ENCODE peak calls at places on chromosome 1, in five cellular contexts. Y, M, T, U and B are unnamed samples. For H3K27me3, the result is how much of the 10 kb centered on the place peaks cover.

GRCh38 chr1:230163205-230163604 is 96.2 kb downstream of the GALNT2 start:
- DNase-seq in M (no peak), Y (peak), U (peak), T (no peak), B (peak)

GRCh38 chr1:100348549-100349144 is 3.7 kb upstream of the CDC14A start:
- DNase-seq in T (no peak), Y (no peak), U (no peak), M (no peak), B (no peak)

GRCh38 chr1:230084408-230085177 is 17.6 kb downstream of the GALNT2 start:
- DNase-seq in U (peak), Y (peak), M (no peak), T (no peak), B (peak)

GRCh38 chr1:114250683-114251572 is 97.3 kb upstream of the SYT6 start:
- DNase-seq in Y (no peak), T (no peak), M (no peak), U (no peak), B (no peak)

GRCh38 chr1:121483961-121484424 is 299.2 kb downstream of the SRGAP2C start:
- DNase-seq in T (no peak), M (no peak), Y (peak), U (peak), B (peak)

GRCh38 chr1:110227774-110228173 is 17.7 kb downstream of the KCNC4 start:
- DNase-seq in M (no peak), U (no peak), Y (no peak), T (no peak), B (no peak)

GRCh38 chr1:181219938-181220337 is 131.4 kb downstream of the IER5 start:
- DNase-seq in M (no peak), U (peak), T (no peak), Y (peak), B (no peak)

GRCh38 chr1:182839209-182840065 is at the start of gene DHX9:
- DNase-seq in T (peak), M (peak), U (peak), Y (peak), B (peak)

GRCh38 chr1:234402939-234403338 is 29.7 kb downstream of the COA6 start:
- DNase-seq in U (no peak), Y (no peak), T (no peak), M (no peak), B (no peak)

GRCh38 chr1:223153177-223154119 is 10.4 kb upstream of the TLR5 start:
- DNase-seq in M (no peak), U (peak), Y (peak), T (no peak), B (no peak)

GRCh38 chr1:235127774-235128452 is 724 bp downstream of the TOMM20 start:
- DNase-seq in U (no peak), M (no peak), T (no peak), Y (peak), B (no peak)

GRCh38 chr1:153356392-153357075 is 1.1 kb upstream of the S100A9 start:
- DNase-seq in T (peak), Y (no peak), U (no peak), M (no peak), B (no peak)
- H3K27me3 ChIP-seq in T (under half), Y (under half), U (under half), M (under half), B (under half)

DNA sequence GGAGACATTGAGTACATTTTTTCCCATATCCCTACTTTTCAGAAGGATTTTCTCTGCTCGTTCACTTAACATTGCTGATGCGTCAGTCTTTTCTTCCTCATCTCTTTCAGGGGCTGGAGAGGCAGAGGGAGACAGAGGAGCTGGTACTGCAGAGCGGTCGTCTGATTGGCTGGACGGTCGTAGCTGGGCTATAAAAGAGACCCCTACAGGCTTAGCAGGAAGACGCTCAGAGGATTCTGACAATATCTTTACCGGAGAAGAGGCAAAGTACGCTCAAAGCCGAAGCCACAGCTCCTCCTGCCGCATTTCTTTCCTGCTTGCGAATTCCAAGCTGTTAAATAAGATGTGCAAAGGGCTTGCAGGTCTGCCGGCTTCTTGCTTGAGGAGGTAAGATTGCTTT is at the start of gene RGS4:
- DNase-seq in M (peak), Y (peak), T (no peak), U (peak), B (peak)
- H3K4me3 ChIP-seq in M (no peak), Y (peak), T (peak), U (no peak), B (peak)

GRCh38 chr1:156641761-156642264 is at the start of gene BCAN:
- DNase-seq in U (peak), T (no peak), Y (peak), M (peak), B (no peak)

GRCh38 chr1:156643266-156644092 is 1.6 kb downstream of the BCAN start:
- DNase-seq in U (no peak), M (no peak), Y (no peak), T (no peak), B (no peak)

GRCh38 chr1:156640842-156641706 is 843 bp upstream of the BCAN start:
- DNase-seq in M (no peak), Y (no peak), T (no peak), U (no peak), B (no peak)

GRCh38 chr1:156644146-156644545 is 2.2 kb downstream of the BCAN start:
- DNase-seq in Y (no peak), M (no peak), T (no peak), U (no peak), B (no peak)

DNA sequence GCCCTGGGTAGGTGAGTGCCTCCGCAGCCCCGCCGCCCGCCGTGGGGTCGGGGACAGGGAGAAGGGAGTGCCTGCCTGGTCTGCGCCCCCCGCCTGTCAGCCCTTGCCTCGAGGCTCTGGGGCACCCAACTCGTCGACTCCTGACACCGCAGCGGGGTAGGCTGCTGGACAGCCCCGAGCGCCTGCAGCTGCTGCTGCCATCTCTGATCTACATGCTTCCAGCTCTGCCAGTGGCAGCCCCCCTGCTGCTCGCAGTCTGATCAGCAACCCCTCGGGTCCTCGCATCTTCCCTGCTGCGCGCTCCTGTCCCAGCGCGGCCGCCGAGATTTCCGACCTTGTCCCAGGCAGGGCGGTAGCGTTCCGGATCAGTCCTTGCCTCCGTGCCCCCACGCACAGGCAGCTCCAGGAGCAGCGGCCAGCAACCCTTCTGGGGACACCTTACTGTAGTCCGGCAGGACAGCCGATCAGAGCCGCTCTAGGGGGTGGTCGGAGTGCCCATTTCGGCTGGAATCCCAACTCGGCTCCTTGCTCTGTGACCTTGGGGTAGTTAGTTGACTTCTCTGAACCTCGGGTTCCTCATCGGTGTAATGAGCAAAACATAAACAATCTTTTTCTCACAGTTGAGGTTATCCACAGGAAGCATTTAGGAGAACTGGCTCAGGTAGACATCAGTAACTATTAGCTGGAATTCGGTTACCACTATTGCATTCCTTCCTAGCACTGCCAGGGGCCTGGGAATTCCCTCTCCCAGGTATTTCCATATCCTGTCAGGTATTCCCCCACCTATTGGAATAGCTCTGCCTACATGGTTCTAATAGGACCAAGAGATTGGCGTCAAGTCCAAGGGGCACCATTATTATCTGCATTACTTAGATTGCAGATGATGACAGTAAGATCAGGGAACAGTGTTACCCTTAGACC is 608 bp downstream of the BCAN start:
- DNase-seq in T (no peak), Y (peak), M (no peak), U (no peak), B (no peak)
- H3K27me3 ChIP-seq in T (under half), Y (half or more), M (under half), U (under half), B (under half)

GRCh38 chr1:46492871-46493270 is 3.2 kb downstream of the DMBX1 start:
- DNase-seq in T (no peak), Y (no peak), U (no peak), M (no peak), B (no peak)

GRCh38 chr1:46489638-46490602 is at the start of gene DMBX1:
- DNase-seq in Y (peak), M (peak), U (peak), T (peak), B (peak)

GRCh38 chr1:46492269-46492853 is 2.7 kb downstream of the DMBX1 start:
- DNase-seq in U (no peak), Y (no peak), M (no peak), T (peak), B (no peak)

GRCh38 chr1:46490603-46491499 is 1.2 kb downstream of the DMBX1 start:
- DNase-seq in Y (peak), M (no peak), U (no peak), T (peak), B (no peak)

GRCh38 chr1:46491500-46492268 is 2.0 kb downstream of the DMBX1 start:
- DNase-seq in M (no peak), T (peak), Y (no peak), U (no peak), B (no peak)
- H3K4me3 ChIP-seq in M (no peak), T (no peak), Y (no peak), U (no peak), B (no peak)